ENCODE peak calls at places on chromosomes 11 and 22, in six cellular contexts. V is K562, C is prostate gland, Z is suprapubic skin, S is stomach, F is HCT116. G is an unnamed sample. For H3K27me3, the result is how much of the 10 kb centered on the place peaks cover.

GRCh38 chr11:10725114-10725906 is 25.7 kb upstream of the CTR9 start:
- DNase-seq in V (no peak), C (no peak), Z (no peak), S (no peak), F (peak), G (no peak)

GRCh38 chr11:123645576-123645975 is 8.8 kb downstream of the SCN3B start:
- DNase-seq in V (no peak), C (no peak), Z (no peak), S (no peak), F (no peak), G (peak)

GRCh38 chr22:19062909-19063308 is 59.3 kb downstream of the DGCR2 start:
- DNase-seq in V (no peak), C (no peak), Z (no peak), S (no peak), F (no peak), G (no peak)

GRCh38 chr11:86941077-86941870 is 13.9 kb downstream of the FZD4 start:
- DNase-seq in V (no peak), C (no peak), Z (no peak), S (no peak), F (no peak), G (no peak)

GRCh38 chr11:34505874-34506273 is 7.7 kb downstream of the ELF5 start:
- DNase-seq in V (no peak), C (no peak), Z (no peak), S (no peak), F (no peak), G (no peak)

GRCh38 chr11:95676280-95676679 is 113.3 kb downstream of the FAM76B start:
- DNase-seq in V (no peak), C (no peak), Z (no peak), S (no peak), F (no peak), G (no peak)

GRCh38 chr11:47257178-47257517 is 648 bp upstream of the NR1H3 start:
- DNase-seq in V (no peak), C (no peak), Z (no peak), S (no peak), F (no peak), G (no peak)

GRCh38 chr11:31355131-31355530 is 14.4 kb downstream of the DCDC1 start:
- DNase-seq in V (no peak), C (no peak), Z (no peak), S (no peak), F (no peak), G (no peak)

GRCh38 chr11:12666905-12667304 is 7.3 kb upstream of the TEAD1 start:
- DNase-seq in V (no peak), C (no peak), Z (no peak), S (no peak), F (no peak), G (no peak)

GRCh38 chr22:27597703-27598444 is 203.7 kb downstream of the MN1 start:
- DNase-seq in V (peak), C (no peak), Z (no peak), S (no peak), F (peak), G (no peak)

GRCh38 chr11:32082346-32082986 is 8.4 kb upstream of the RCN1 start:
- DNase-seq in V (no peak), C (no peak), Z (no peak), S (no peak), F (no peak), G (no peak)

GRCh38 chr11:126624491-126624890 is 269.0 kb downstream of the ST3GAL4 start:
- DNase-seq in V (no peak), C (no peak), Z (no peak), S (no peak), F (no peak), G (no peak)

GRCh38 chr22:37982151-37982838 is 2.1 kb downstream of the SOX10 start:
- DNase-seq in V (no peak), C (no peak), Z (no peak), S (no peak), F (no peak), G (no peak)

GRCh38 chr11:15577519-15577918 is 462.8 kb downstream of the INSC start:
- DNase-seq in V (no peak), C (no peak), Z (no peak), S (no peak), F (no peak), G (no peak)

GRCh38 chr22:47617186-47617585 is 854.7 kb downstream of the TBC1D22A start:
- DNase-seq in V (no peak), C (no peak), Z (no peak), S (no peak), F (no peak), G (no peak)

GRCh38 chr22:41479671-41480396 is 10.9 kb downstream of the ACO2 start:
- DNase-seq in V (no peak), C (no peak), Z (no peak), S (no peak), F (no peak), G (no peak)

GRCh38 chr11:44097821-44098220 is 2.3 kb downstream of the EXT2 start:
- DNase-seq in V (no peak), C (no peak), Z (no peak), S (no peak), F (no peak), G (no peak)

GRCh38 chr11:57269580-57270021 is 32.6 kb upstream of the APLNR start:
- DNase-seq in V (no peak), C (peak), Z (no peak), S (no peak), F (no peak), G (no peak)

GRCh38 chr22:37433786-37434185 is 6.5 kb upstream of the ELFN2 start:
- DNase-seq in V (no peak), C (no peak), Z (no peak), S (no peak), F (no peak), G (no peak)

GRCh38 chr11:80993561-80993960 is 1552.7 kb upstream of the TENM4 start:
- DNase-seq in V (no peak), C (no peak), Z (no peak), S (no peak), F (no peak), G (no peak)

GRCh38 chr11:46918087-46918751 is at the start of gene LRP4:
- DNase-seq in V (peak), C (peak), Z (no peak), S (peak), F (no peak), G (peak)

GRCh38 chr11:70769106-70769505 is 370.8 kb downstream of the CTTN start:
- DNase-seq in V (no peak), C (no peak), Z (no peak), S (no peak), F (no peak), G (no peak)

GRCh38 chr11:21909145-21909544 is 283.7 kb upstream of the ANO5 start:
- DNase-seq in V (no peak), C (no peak), Z (no peak), S (no peak), F (no peak), G (no peak)

GRCh38 chr11:14892036-14892556 is at the start of gene CYP2R1:
- DNase-seq in V (peak), C (peak), Z (peak), S (peak), F (peak), G (peak)

GRCh38 chr11:11243790-11244469 is 109.1 kb downstream of the CSNK2A3 start:
- DNase-seq in V (peak), C (no peak), Z (no peak), S (no peak), F (no peak), G (peak)

GRCh38 chr11:61187505-61188130 is 15.7 kb upstream of the PGA3 start:
- DNase-seq in V (peak), C (peak), Z (peak), S (peak), F (peak), G (peak)

GRCh38 chr11:35166369-35167360 is 27.7 kb downstream of the CD44 start:
- DNase-seq in V (no peak), C (no peak), Z (no peak), S (no peak), F (peak), G (no peak)

GRCh38 chr11:1881442-1882264 is 10.0 kb downstream of the PRR33 start:
- DNase-seq in V (no peak), C (no peak), Z (peak), S (no peak), F (no peak), G (peak)

GRCh38 chr11:68432874-68433273 is 27.7 kb upstream of the PPP6R3 start:
- DNase-seq in V (no peak), C (no peak), Z (no peak), S (no peak), F (no peak), G (no peak)

GRCh38 chr11:118633979-118634378 is 26.6 kb downstream of the PHLDB1 start:
- DNase-seq in V (no peak), C (no peak), Z (no peak), S (no peak), F (no peak), G (no peak)

GRCh38 chr11:33557201-33557600 is 143.4 kb downstream of the C11orf91 start:
- DNase-seq in V (no peak), C (no peak), Z (no peak), S (no peak), F (no peak), G (no peak)

GRCh38 chr11:33309118-33309517 is 51.9 kb downstream of the HIPK3 start:
- DNase-seq in V (no peak), C (no peak), Z (no peak), S (no peak), F (no peak), G (no peak)

GRCh38 chr11:15594607-15595006 is 479.9 kb downstream of the INSC start:
- DNase-seq in V (no peak), C (no peak), Z (no peak), S (no peak), F (no peak), G (peak)

GRCh38 chr11:35364101-35364780 is 55.1 kb downstream of the SLC1A2 start:
- DNase-seq in V (no peak), C (peak), Z (peak), S (peak), F (peak), G (no peak)

GRCh38 chr11:120134931-120135228 is 3.0 kb downstream of the TRIM29 start:
- DNase-seq in V (no peak), C (peak), Z (peak), S (peak), F (no peak), G (no peak)

GRCh38 chr22:36253523-36254490 is 874 bp downstream of the APOL1 start:
- DNase-seq in V (no peak), C (peak), Z (no peak), S (peak), F (no peak), G (no peak)

GRCh38 chr11:75767793-75768111 is 826 bp upstream of the DGAT2 start:
- DNase-seq in V (no peak), C (no peak), Z (no peak), S (no peak), F (no peak), G (no peak)

GRCh38 chr11:75768909-75769771 is 562 bp downstream of the DGAT2 start:
- DNase-seq in V (no peak), C (peak), Z (no peak), S (no peak), F (no peak), G (no peak)

GRCh38 chr11:75766449-75767227 is 1.9 kb upstream of the DGAT2 start:
- DNase-seq in V (no peak), C (no peak), Z (no peak), S (no peak), F (no peak), G (no peak)

GRCh38 chr11:75767228-75767572 is 1.4 kb upstream of the DGAT2 start:
- DNase-seq in V (no peak), C (no peak), Z (no peak), S (no peak), F (no peak), G (no peak)

DNA sequence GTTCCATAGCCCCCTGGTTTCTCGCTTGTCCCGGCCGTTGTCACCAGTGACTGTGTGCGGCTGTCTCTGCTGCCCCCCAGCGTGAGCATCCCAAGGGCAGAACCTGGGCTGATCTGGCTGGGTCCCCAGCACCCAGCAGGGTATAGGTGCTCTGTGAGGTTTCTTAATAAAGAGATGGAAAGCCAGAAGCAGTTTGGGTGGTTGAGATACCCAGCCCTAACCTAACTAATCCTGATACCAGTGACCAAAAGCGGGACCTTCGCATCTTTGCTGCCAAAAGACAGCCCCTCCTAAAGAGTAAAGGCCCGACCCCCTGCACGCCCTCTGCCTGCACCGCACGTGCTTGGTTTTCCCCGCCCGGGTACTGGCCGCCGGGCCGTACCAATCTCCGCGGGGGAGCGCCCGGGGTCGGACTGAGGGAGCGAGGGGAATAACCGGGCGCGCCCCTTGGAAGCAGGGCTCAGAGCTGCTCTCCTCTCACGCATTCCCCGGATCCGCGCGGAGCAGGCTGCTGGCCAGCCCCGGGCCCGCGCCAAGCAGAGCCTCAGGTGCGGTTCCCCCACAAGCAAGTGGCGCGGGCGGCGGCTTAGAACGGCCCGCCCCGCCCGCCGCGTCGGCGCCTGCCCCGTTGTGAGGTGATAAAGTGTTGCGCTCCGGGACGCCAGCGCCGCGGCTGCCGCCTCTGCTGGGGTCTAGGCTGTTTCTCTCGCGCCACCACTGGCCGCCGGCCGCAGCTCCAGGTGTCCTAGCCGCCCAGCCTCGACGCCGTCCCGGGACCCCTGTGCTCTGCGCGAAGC is at the start of gene DGAT2:
- DNase-seq in V (peak), C (peak), Z (no peak), S (peak), F (peak), G (peak)
- H3K27me3 ChIP-seq in V (under half), C (under half), Z (under half), S (under half), F (under half), G (under half)

DNA sequence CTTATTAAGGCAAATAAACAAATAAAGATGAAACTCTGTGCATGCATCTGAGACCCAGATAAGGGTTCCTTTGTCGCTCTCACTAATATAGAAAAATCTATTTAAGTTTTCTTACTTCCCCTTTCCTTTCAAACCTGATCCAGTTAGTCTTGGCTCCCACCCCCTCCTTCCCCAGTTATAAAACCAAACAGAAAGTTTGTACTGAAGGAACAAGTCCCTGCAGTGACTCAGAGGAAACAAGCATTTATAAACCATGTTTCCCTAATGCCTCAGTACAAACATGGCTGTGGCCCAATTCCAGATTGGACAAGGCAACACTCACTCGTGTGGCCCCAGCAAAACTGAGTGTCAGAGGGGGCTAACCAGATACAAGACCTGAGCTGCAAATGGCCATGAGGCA is 65.5 kb upstream of the ARHGAP20 start:
- DNase-seq in V (no peak), C (peak), Z (no peak), S (peak), F (no peak), G (peak)
- TF ChIP-seq POLR2AphosphoS5 in V (no peak), C (peak), Z (no peak), S (peak), F (no peak), G (peak)

GRCh38 chr22:22035771-22036314 is 53.3 kb upstream of the TOP3B start:
- DNase-seq in V (no peak), C (no peak), Z (no peak), S (no peak), F (no peak), G (no peak)
- H3K27me3 ChIP-seq in V (half or more), C (under half), Z (under half), S (under half), F (under half), G (under half)

GRCh38 chr11:66131937-66132632 is 62.0 kb downstream of the PACS1 start:
- DNase-seq in V (no peak), C (no peak), Z (no peak), S (no peak), F (no peak), G (no peak)
- TF ChIP-seq POLR2AphosphoS5 in V (no peak), C (no peak), Z (no peak), S (no peak), F (no peak), G (no peak)

DNA sequence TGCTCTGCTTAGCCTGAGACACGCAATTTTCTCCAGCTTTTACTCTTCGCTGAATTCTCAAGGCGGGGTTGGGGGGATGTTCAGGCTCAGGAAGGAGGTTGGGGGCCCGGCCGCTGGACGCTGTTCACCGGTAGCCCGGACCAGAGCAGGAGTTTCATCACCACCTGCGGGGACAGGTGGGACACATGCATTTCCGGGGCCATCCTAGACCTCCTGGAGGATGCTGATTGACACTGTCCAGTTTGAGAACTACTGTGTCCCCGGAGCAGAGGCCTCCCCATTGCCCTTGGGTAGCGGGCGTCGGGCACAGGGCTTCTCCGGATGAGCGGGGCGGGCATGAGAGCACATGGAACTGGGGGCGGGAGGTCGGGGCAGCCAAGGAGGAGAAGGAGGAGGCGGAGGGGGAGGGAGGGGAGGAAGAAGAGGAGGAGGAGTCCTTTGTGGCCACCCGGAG is 144.0 kb upstream of the GRK3 start:
- DNase-seq in V (no peak), C (no peak), Z (no peak), S (no peak), F (no peak), G (no peak)
- H3K27me3 ChIP-seq in V (under half), C (under half), Z (half or more), S (under half), F (under half), G (under half)

GRCh38 chr11:64032050-64032449 is 3.7 kb upstream of the FLRT1 start:
- DNase-seq in V (no peak), C (no peak), Z (no peak), S (no peak), F (no peak), G (no peak)
- TF ChIP-seq POLR2AphosphoS5 in V (no peak), C (no peak), Z (no peak), S (no peak), F (no peak), G (no peak)

DNA sequence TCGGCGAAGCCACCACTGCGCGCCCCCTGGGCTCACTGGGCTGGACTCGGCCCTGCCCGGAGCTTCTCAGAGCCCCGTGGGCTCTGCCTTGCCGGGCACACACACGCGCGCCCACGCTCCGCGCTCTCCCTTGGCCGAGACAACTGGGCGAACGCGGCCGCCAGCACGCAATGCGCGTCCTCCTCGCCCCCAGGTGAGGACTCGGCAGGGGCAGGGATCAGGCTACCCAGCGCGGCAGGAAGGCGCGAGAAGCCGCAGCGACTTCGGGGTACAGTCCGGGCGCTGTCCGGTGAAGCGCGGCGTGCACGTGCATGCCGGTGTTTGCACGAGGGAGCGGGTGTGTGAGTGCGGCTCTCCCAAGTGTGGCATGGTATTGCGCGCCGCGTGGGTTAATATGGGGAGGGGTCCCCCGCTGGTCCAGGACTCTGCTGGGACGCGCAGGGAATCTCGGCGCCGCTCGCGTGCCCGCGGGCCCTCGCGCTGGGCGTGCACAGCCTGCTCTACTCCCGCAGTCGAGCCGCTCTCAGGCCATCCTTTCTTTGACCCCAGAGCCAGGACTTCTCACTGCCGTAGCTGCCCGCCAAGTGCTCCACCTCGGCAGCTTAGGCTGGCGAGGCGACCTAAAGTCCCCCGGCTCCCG is 5.5 kb downstream of the WNT7B start:
- DNase-seq in V (no peak), C (no peak), Z (no peak), S (no peak), F (no peak), G (no peak)
- H3K27me3 ChIP-seq in V (under half), C (under half), Z (half or more), S (under half), F (under half), G (under half)

GRCh38 chr11:114258696-114259095 is 37.5 kb upstream of the NNMT start:
- DNase-seq in V (no peak), C (no peak), Z (no peak), S (no peak), F (no peak), G (no peak)
- TF ChIP-seq POLR2AphosphoS5 in V (no peak), C (no peak), Z (no peak), S (no peak), F (no peak), G (no peak)